ENCODE peak calls at places on chromosome X, in nine cellular contexts. One of them, this sample, is unnamed.

GRCh38 chrX:17596051-17596450 is 141.2 kb upstream of the SCML1 start:
- DNase-seq in breast epithelium: no peak
- DNase-seq in cardiac muscle cell: no peak
- DNase-seq in astrocyte of the cerebellum: no peak
- DNase-seq in MM.1S: no peak
- DNase-seq in left lung: no peak
- DNase-seq in WERI-Rb-1: no peak
- DNase-seq in mesendoderm: no peak
- DNase-seq in IMR-90: no peak
- DNase-seq in this sample: no peak

GRCh38 chrX:2867191-2867590 is 38.5 kb downstream of the GYG2 start:
- DNase-seq in MM.1S: no peak
- DNase-seq in IMR-90: no peak
- DNase-seq in WERI-Rb-1: no peak
- DNase-seq in cardiac muscle cell: no peak
- DNase-seq in breast epithelium: no peak
- DNase-seq in astrocyte of the cerebellum: no peak
- DNase-seq in mesendoderm: no peak
- DNase-seq in left lung: no peak
- DNase-seq in this sample: no peak

GRCh38 chrX:14697453-14697852 is 168.1 kb downstream of the GLRA2 start:
- DNase-seq in MM.1S: peak; percentile 8
- DNase-seq in astrocyte of the cerebellum: no peak
- DNase-seq in cardiac muscle cell: peak; percentile 7
- DNase-seq in IMR-90: no peak
- DNase-seq in WERI-Rb-1: peak; percentile 42
- DNase-seq in mesendoderm: peak; percentile 52
- DNase-seq in left lung: no peak
- DNase-seq in breast epithelium: no peak
- DNase-seq in this sample: peak; percentile 57

GRCh38 chrX:110678591-110678990 is 117.0 kb downstream of the CHRDL1 start:
- DNase-seq in left lung: no peak
- DNase-seq in mesendoderm: peak; percentile 43
- DNase-seq in MM.1S: no peak
- DNase-seq in cardiac muscle cell: no peak
- DNase-seq in breast epithelium: no peak
- DNase-seq in astrocyte of the cerebellum: no peak
- DNase-seq in WERI-Rb-1: no peak
- DNase-seq in IMR-90: no peak
- DNase-seq in this sample: peak; percentile 2

GRCh38 chrX:10156199-10157031 is at the start of gene CLCN4:
- DNase-seq in astrocyte of the cerebellum: peak; percentile 6
- DNase-seq in MM.1S: no peak
- DNase-seq in WERI-Rb-1: peak; percentile 67
- DNase-seq in IMR-90: no peak
- DNase-seq in left lung: peak; percentile 72
- DNase-seq in breast epithelium: peak; percentile 37
- DNase-seq in cardiac muscle cell: peak; percentile 74
- DNase-seq in mesendoderm: peak; percentile 75
- DNase-seq in this sample: peak; percentile 94

GRCh38 chrX:8946488-8947050 is 87.4 kb downstream of the FAM9B start:
- DNase-seq in left lung: no peak
- DNase-seq in mesendoderm: no peak
- DNase-seq in WERI-Rb-1: no peak
- DNase-seq in breast epithelium: no peak
- DNase-seq in cardiac muscle cell: no peak
- DNase-seq in MM.1S: no peak
- DNase-seq in IMR-90: no peak
- DNase-seq in astrocyte of the cerebellum: no peak
- DNase-seq in this sample: no peak

GRCh38 chrX:1492421-1493012 is 39.8 kb upstream of the ASMTL start:
- DNase-seq in astrocyte of the cerebellum: no peak
- DNase-seq in WERI-Rb-1: no peak
- DNase-seq in breast epithelium: no peak
- DNase-seq in left lung: no peak
- DNase-seq in mesendoderm: no peak
- DNase-seq in IMR-90: no peak
- DNase-seq in MM.1S: no peak
- DNase-seq in cardiac muscle cell: no peak
- DNase-seq in this sample: no peak

GRCh38 chrX:31931225-31931624 is 859.4 kb upstream of the FTHL17 start:
- DNase-seq in astrocyte of the cerebellum: peak; percentile 12
- DNase-seq in MM.1S: no peak
- DNase-seq in cardiac muscle cell: peak; percentile 64
- DNase-seq in left lung: no peak
- DNase-seq in WERI-Rb-1: no peak
- DNase-seq in breast epithelium: no peak
- DNase-seq in IMR-90: peak; percentile 1
- DNase-seq in mesendoderm: peak; percentile 0
- DNase-seq in this sample: no peak

GRCh38 chrX:1060562-1060960 is 151.9 kb downstream of the CRLF2 start:
- DNase-seq in mesendoderm: no peak
- DNase-seq in breast epithelium: no peak
- DNase-seq in cardiac muscle cell: no peak
- DNase-seq in WERI-Rb-1: no peak
- DNase-seq in astrocyte of the cerebellum: no peak
- DNase-seq in IMR-90: no peak
- DNase-seq in MM.1S: no peak
- DNase-seq in left lung: no peak
- DNase-seq in this sample: no peak

GRCh38 chrX:120629667-120630537 is at the start of gene C1GALT1C1:
- DNase-seq in breast epithelium: peak; percentile 88
- DNase-seq in left lung: peak; percentile 94
- DNase-seq in mesendoderm: peak; percentile 95
- DNase-seq in WERI-Rb-1: peak; percentile 92
- DNase-seq in astrocyte of the cerebellum: peak; percentile 62
- DNase-seq in cardiac muscle cell: peak; percentile 96
- DNase-seq in MM.1S: peak; percentile 94
- DNase-seq in IMR-90: peak; percentile 87
- DNase-seq in this sample: peak; percentile 86

GRCh38 chrX:10166731-10167149 is 10.0 kb downstream of the CLCN4 start:
- DNase-seq in MM.1S: no peak
- DNase-seq in IMR-90: no peak
- DNase-seq in cardiac muscle cell: peak; percentile 40
- DNase-seq in left lung: peak; percentile 58
- DNase-seq in astrocyte of the cerebellum: no peak
- DNase-seq in mesendoderm: no peak
- DNase-seq in breast epithelium: no peak
- DNase-seq in WERI-Rb-1: no peak
- DNase-seq in this sample: no peak

GRCh38 chrX:38891641-38892413 is 90.6 kb downstream of the MID1IP1 start:
- DNase-seq in MM.1S: no peak
- DNase-seq in IMR-90: peak; percentile 75
- DNase-seq in left lung: no peak
- DNase-seq in breast epithelium: no peak
- DNase-seq in mesendoderm: peak; percentile 36
- DNase-seq in cardiac muscle cell: no peak
- DNase-seq in astrocyte of the cerebellum: no peak
- DNase-seq in WERI-Rb-1: no peak
- DNase-seq in this sample: no peak

GRCh38 chrX:2516612-2517011 is 15.8 kb upstream of the DHRSX start:
- DNase-seq in breast epithelium: no peak
- DNase-seq in mesendoderm: no peak
- DNase-seq in MM.1S: no peak
- DNase-seq in IMR-90: no peak
- DNase-seq in left lung: no peak
- DNase-seq in astrocyte of the cerebellum: no peak
- DNase-seq in WERI-Rb-1: no peak
- DNase-seq in cardiac muscle cell: no peak
- DNase-seq in this sample: no peak

GRCh38 chrX:21581479-21581878 is 76.7 kb downstream of the KLHL34 start:
- DNase-seq in astrocyte of the cerebellum: no peak
- DNase-seq in WERI-Rb-1: no peak
- DNase-seq in IMR-90: no peak
- DNase-seq in MM.1S: no peak
- DNase-seq in mesendoderm: no peak
- DNase-seq in cardiac muscle cell: no peak
- DNase-seq in breast epithelium: no peak
- DNase-seq in left lung: no peak
- DNase-seq in this sample: no peak

GRCh38 chrX:9942086-9942485 is 25.1 kb upstream of the CLDN34 start:
- DNase-seq in WERI-Rb-1: no peak
- DNase-seq in IMR-90: no peak
- DNase-seq in left lung: no peak
- DNase-seq in mesendoderm: no peak
- DNase-seq in breast epithelium: no peak
- DNase-seq in MM.1S: peak; percentile 67
- DNase-seq in astrocyte of the cerebellum: no peak
- DNase-seq in cardiac muscle cell: no peak
- DNase-seq in this sample: no peak

GRCh38 chrX:40471965-40472648 is 108.7 kb upstream of the ATP6AP2 start:
- DNase-seq in breast epithelium: peak; percentile 42
- DNase-seq in cardiac muscle cell: peak; percentile 86
- DNase-seq in WERI-Rb-1: peak; percentile 71
- DNase-seq in mesendoderm: peak; percentile 74
- DNase-seq in IMR-90: peak; percentile 84
- DNase-seq in astrocyte of the cerebellum: peak; percentile 43
- DNase-seq in MM.1S: peak; percentile 63
- DNase-seq in left lung: peak; percentile 37
- DNase-seq in this sample: peak; percentile 50

GRCh38 chrX:110244951-110245480 is 72.9 kb downstream of the AMMECR1 start:
- DNase-seq in MM.1S: no peak
- DNase-seq in mesendoderm: no peak
- DNase-seq in breast epithelium: no peak
- DNase-seq in left lung: no peak
- DNase-seq in IMR-90: peak; percentile 4
- DNase-seq in WERI-Rb-1: no peak
- DNase-seq in cardiac muscle cell: no peak
- DNase-seq in astrocyte of the cerebellum: no peak
- DNase-seq in this sample: peak; percentile 15

GRCh38 chrX:76987381-76987780 is 459.8 kb upstream of the FGF16 start:
- DNase-seq in IMR-90: no peak
- DNase-seq in astrocyte of the cerebellum: no peak
- DNase-seq in MM.1S: no peak
- DNase-seq in WERI-Rb-1: peak; percentile 18
- DNase-seq in cardiac muscle cell: no peak
- DNase-seq in left lung: no peak
- DNase-seq in breast epithelium: no peak
- DNase-seq in mesendoderm: peak; percentile 59
- DNase-seq in this sample: no peak

GRCh38 chrX:63453571-63453970 is 102.4 kb upstream of the SPIN4 start:
- DNase-seq in MM.1S: no peak
- DNase-seq in astrocyte of the cerebellum: no peak
- DNase-seq in cardiac muscle cell: no peak
- DNase-seq in left lung: no peak
- DNase-seq in IMR-90: no peak
- DNase-seq in breast epithelium: no peak
- DNase-seq in WERI-Rb-1: no peak
- DNase-seq in mesendoderm: no peak
- DNase-seq in this sample: no peak

DNA sequence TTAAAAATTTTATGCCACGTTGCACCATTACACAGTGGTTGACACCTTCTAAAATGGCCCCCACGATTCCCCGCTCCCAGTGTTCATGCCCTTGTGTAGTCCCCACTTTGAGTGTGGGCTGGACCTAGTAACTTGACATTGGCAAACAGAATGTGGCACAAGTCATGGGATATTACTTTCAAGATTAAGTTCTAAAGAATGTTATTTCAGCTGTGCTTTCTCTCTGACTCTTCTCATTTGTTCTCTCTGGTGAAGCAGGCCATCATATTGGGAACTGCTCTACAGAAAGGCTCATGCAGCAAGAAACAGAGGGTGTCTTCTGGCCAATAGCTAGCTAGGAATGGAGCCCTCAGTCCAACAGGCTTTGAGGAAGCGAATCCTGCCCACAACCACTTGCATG is 67.1 kb downstream of the ATXN3L start:
- DNase-seq in left lung: no peak
- DNase-seq in breast epithelium: no peak
- DNase-seq in WERI-Rb-1: no peak
- DNase-seq in astrocyte of the cerebellum: no peak
- DNase-seq in mesendoderm: no peak
- DNase-seq in MM.1S: no peak
- DNase-seq in cardiac muscle cell: no peak
- DNase-seq in IMR-90: peak; percentile 32
- DNase-seq in this sample: no peak
- H3K4me3 ChIP-seq in left lung: no peak overlapping the region
- H3K4me3 ChIP-seq in breast epithelium: no peak overlapping the region
- H3K4me3 ChIP-seq in WERI-Rb-1: no peak overlapping the region
- H3K4me3 ChIP-seq in astrocyte of the cerebellum: no peak overlapping the region
- H3K4me3 ChIP-seq in mesendoderm: no peak overlapping the region
- H3K4me3 ChIP-seq in MM.1S: no peak overlapping the region
- H3K4me3 ChIP-seq in cardiac muscle cell: no peak overlapping the region
- H3K4me3 ChIP-seq in IMR-90: no peak overlapping the region
- H3K4me3 ChIP-seq in this sample: no peak overlapping the region

GRCh38 chrX:88838392-88838791 is 91.4 kb downstream of the CPXCR1 start:
- DNase-seq in IMR-90: no peak
- DNase-seq in astrocyte of the cerebellum: no peak
- DNase-seq in left lung: no peak
- DNase-seq in WERI-Rb-1: no peak
- DNase-seq in mesendoderm: no peak
- DNase-seq in MM.1S: no peak
- DNase-seq in cardiac muscle cell: no peak
- DNase-seq in breast epithelium: no peak
- DNase-seq in this sample: no peak
- H3K4me3 ChIP-seq in IMR-90: no peak overlapping the region
- H3K4me3 ChIP-seq in astrocyte of the cerebellum: no peak overlapping the region
- H3K4me3 ChIP-seq in left lung: no peak overlapping the region
- H3K4me3 ChIP-seq in WERI-Rb-1: no peak overlapping the region
- H3K4me3 ChIP-seq in mesendoderm: no peak overlapping the region
- H3K4me3 ChIP-seq in MM.1S: no peak overlapping the region
- H3K4me3 ChIP-seq in cardiac muscle cell: no peak overlapping the region
- H3K4me3 ChIP-seq in breast epithelium: no peak overlapping the region
- H3K4me3 ChIP-seq in this sample: no peak overlapping the region

GRCh38 chrX:50635811-50636365 is 165.3 kb upstream of the DGKK start:
- DNase-seq in breast epithelium: no peak
- DNase-seq in astrocyte of the cerebellum: no peak
- DNase-seq in IMR-90: no peak
- DNase-seq in cardiac muscle cell: no peak
- DNase-seq in WERI-Rb-1: no peak
- DNase-seq in left lung: no peak
- DNase-seq in mesendoderm: no peak
- DNase-seq in MM.1S: no peak
- DNase-seq in this sample: no peak

GRCh38 chrX:50643525-50644137 is 170.4 kb downstream of the SHROOM4 start:
- DNase-seq in WERI-Rb-1: no peak
- DNase-seq in IMR-90: no peak
- DNase-seq in breast epithelium: no peak
- DNase-seq in MM.1S: no peak
- DNase-seq in astrocyte of the cerebellum: no peak
- DNase-seq in left lung: no peak
- DNase-seq in mesendoderm: no peak
- DNase-seq in cardiac muscle cell: peak; percentile 15
- DNase-seq in this sample: no peak

GRCh38 chrX:50635162-50635561 is 164.5 kb upstream of the DGKK start:
- DNase-seq in cardiac muscle cell: no peak
- DNase-seq in IMR-90: no peak
- DNase-seq in left lung: no peak
- DNase-seq in astrocyte of the cerebellum: no peak
- DNase-seq in breast epithelium: no peak
- DNase-seq in MM.1S: no peak
- DNase-seq in mesendoderm: no peak
- DNase-seq in WERI-Rb-1: no peak
- DNase-seq in this sample: no peak

GRCh38 chrX:50638123-50638522 is 167.5 kb upstream of the DGKK start:
- DNase-seq in astrocyte of the cerebellum: no peak
- DNase-seq in cardiac muscle cell: peak; percentile 52
- DNase-seq in breast epithelium: no peak
- DNase-seq in mesendoderm: no peak
- DNase-seq in left lung: no peak
- DNase-seq in WERI-Rb-1: no peak
- DNase-seq in MM.1S: no peak
- DNase-seq in IMR-90: no peak
- DNase-seq in this sample: no peak
- H3K4me3 ChIP-seq in astrocyte of the cerebellum: no peak overlapping the region
- H3K4me3 ChIP-seq in cardiac muscle cell: no peak overlapping the region
- H3K4me3 ChIP-seq in breast epithelium: no peak overlapping the region
- H3K4me3 ChIP-seq in mesendoderm: no peak overlapping the region
- H3K4me3 ChIP-seq in left lung: no peak overlapping the region
- H3K4me3 ChIP-seq in WERI-Rb-1: no peak overlapping the region
- H3K4me3 ChIP-seq in MM.1S: no peak overlapping the region
- H3K4me3 ChIP-seq in IMR-90: no peak overlapping the region
- H3K4me3 ChIP-seq in this sample: no peak overlapping the region

GRCh38 chrX:116239944-116240391 is 69.4 kb downstream of the AGTR2 start:
- DNase-seq in MM.1S: no peak
- DNase-seq in astrocyte of the cerebellum: no peak
- DNase-seq in left lung: no peak
- DNase-seq in IMR-90: no peak
- DNase-seq in breast epithelium: no peak
- DNase-seq in mesendoderm: no peak
- DNase-seq in WERI-Rb-1: no peak
- DNase-seq in cardiac muscle cell: peak; percentile 40
- DNase-seq in this sample: no peak
- H3K4me3 ChIP-seq in MM.1S: no peak overlapping the region
- H3K4me3 ChIP-seq in astrocyte of the cerebellum: no peak overlapping the region
- H3K4me3 ChIP-seq in left lung: no peak overlapping the region
- H3K4me3 ChIP-seq in IMR-90: no peak overlapping the region
- H3K4me3 ChIP-seq in breast epithelium: peak overlapping the region; percentile 29
- H3K4me3 ChIP-seq in mesendoderm: no peak overlapping the region
- H3K4me3 ChIP-seq in WERI-Rb-1: no peak overlapping the region
- H3K4me3 ChIP-seq in cardiac muscle cell: no peak overlapping the region
- H3K4me3 ChIP-seq in this sample: no peak overlapping the region

This sample was measured in H7.